ENCODE peak calls at places on chromosomes 11 and 22, in six cellular contexts. I, N, M, F, V and B are unnamed samples.

GRCh38 chr11:132601863-132602262 is 930.4 kb downstream of the OPCML start:
- DNase-seq in V (no peak), I (no peak), F (no peak), M (no peak), N (no peak), B (no peak)

GRCh38 chr11:904380-904779 is 6.2 kb downstream of the CHID1 start:
- DNase-seq in V (no peak), M (no peak), N (no peak), F (no peak), I (no peak), B (no peak)

GRCh38 chr11:95108159-95108611 is 18.5 kb downstream of the ENDOD1 start:
- DNase-seq in I (peak; percentile 60), N (peak; percentile 34), F (no peak), V (peak; percentile 29), M (no peak), B (no peak)

GRCh38 chr22:46374663-46375474 is 39.4 kb downstream of the TRMU start:
- DNase-seq in I (no peak), M (no peak), F (no peak), N (no peak), V (peak; percentile 85), B (no peak)

GRCh38 chr22:24986816-24987215 is 34.3 kb downstream of the KIAA1671 start:
- DNase-seq in M (no peak), V (peak; percentile 37), F (no peak), N (no peak), I (no peak), B (no peak)

GRCh38 chr11:96331556-96332168 is 11.3 kb downstream of the MAML2 start:
- DNase-seq in V (no peak), I (no peak), F (no peak), M (no peak), N (no peak), B (peak; percentile 57)

GRCh38 chr11:37946155-37946766 is 1348.2 kb upstream of the RAG2 start:
- DNase-seq in V (peak; percentile 12), N (peak; percentile 27), I (no peak), F (no peak), M (peak; percentile 18), B (peak; percentile 56)

GRCh38 chr11:62702241-62702640 is 5.0 kb downstream of the BSCL2 start:
- DNase-seq in I (no peak), F (no peak), M (no peak), V (no peak), N (no peak), B (no peak)

GRCh38 chr11:69080361-69080973 is 31.7 kb downstream of the TPCN2 start:
- DNase-seq in V (no peak), F (no peak), M (no peak), I (no peak), N (peak; percentile 25), B (peak; percentile 41)

GRCh38 chr11:129546266-129546665 is 170.6 kb downstream of the BARX2 start:
- DNase-seq in I (no peak), F (no peak), V (no peak), M (no peak), N (no peak), B (no peak)
- H3K4me3 ChIP-seq in I (no peak overlapping the region), F (no peak overlapping the region), V (no peak overlapping the region), M (no peak overlapping the region), N (no peak overlapping the region), B (no peak overlapping the region)

DNA sequence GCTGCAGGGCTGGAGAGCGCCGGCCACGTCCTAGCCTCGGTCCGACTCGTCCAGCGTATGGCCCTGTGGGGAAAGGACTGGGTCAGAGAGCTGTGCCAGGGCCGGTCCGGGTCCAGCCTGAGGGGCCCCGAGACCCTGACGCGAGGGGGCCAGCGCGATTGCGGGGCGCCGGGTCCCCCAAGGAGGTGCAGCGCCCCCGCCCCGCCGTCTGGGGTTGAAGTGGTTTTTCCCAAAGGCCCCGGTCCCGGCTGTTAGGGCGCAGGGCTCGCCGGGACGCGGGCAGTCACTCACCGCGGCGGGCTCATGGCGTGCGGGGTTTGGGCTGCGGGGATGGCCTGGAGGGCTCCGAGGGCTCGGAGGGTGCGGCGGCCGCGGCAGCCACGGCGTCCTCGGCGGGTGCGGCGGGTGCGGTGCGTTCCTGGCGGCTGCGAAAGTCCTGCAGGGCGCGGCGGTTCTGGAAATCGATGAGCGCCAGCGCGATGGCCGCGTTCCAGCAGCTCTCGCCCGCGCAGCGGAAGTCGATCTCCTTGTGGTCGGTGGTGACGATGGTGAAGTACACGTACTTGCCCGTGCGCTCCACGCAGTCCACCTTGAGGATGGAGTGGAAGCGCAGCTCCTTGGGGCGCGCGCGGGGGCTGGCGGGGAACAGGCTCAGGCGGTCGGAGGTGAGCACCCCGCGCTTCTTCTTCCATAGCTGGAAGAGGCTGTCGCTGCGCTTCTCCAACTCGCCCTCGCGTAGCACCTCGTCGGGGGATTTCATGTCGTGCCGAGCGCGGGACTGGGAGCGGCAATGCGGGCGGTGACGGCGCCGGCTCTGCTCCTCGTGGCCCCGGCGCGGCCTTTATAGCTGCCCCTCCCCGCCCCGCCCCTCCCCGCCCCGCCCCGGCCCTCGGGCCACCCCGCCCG is at the start of gene PHLDA2:
- DNase-seq in V (peak; percentile 73), N (peak; percentile 85), M (no peak), I (no peak), F (peak; percentile 75), B (peak; percentile 54)
- TF ChIP-seq POLR2A in V (peak; percentile 95), N (peak; percentile 98), M (peak; percentile 37), I (peak; percentile 22), F (no peak), B (no peak)

GRCh38 chr11:9615031-9615451 is 41.6 kb downstream of the WEE1 start:
- DNase-seq in I (no peak), F (no peak), N (peak; percentile 13), M (no peak), V (no peak), B (peak; percentile 83)
- H3K4me3 ChIP-seq in I (no peak overlapping the region), F (peak overlapping the region; percentile 49), N (no peak overlapping the region), M (no peak overlapping the region), V (no peak overlapping the region), B (peak overlapping the region; percentile 70)

DNA sequence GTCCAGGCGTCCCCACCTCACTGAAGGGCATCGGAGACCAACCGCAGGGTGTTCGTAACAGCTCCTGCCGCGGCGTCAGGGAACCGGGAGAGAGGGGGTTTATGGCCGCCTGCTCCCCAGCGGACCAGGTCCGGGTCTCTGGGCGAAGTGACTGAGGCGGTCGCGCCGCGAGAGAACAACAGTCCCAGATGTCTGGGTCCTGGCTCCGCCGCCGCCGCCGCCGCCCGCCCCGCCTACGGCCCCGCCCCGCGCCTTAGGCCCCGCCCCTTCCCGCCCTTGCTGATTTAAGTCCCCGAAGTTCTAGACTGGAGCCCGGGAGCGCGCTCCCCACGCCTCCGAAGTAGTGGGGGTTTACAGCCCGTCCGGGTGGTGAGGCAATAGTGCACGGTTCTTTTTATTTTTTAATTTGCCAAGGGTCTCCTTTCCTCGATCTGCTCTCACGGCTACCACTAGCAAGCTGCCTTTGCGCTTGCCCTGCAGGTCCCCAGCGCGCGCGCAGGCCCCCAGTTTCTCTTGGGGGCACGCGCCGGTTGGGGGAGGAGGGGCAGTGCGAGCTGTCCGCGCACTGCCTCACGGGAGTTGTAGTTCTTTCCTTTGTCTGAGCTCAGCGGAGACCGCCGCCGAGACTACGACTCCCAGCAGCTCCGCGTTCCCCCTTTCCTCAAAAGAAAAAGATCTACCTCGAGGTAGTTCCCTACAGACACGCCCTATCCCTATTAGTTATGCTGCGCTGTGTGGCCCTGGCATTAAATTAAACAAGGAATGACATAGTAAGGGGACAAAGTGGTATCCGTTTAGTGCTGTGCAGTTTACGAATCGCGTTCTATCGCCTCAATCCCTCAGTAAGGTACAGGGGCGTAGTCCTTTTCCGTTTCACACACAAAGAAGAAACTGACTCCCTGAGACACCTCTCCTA is at the start of gene PGM2L1:
- DNase-seq in V (peak; percentile 96), I (peak; percentile 96), M (peak; percentile 86), N (peak; percentile 90), F (peak; percentile 94), B (peak; percentile 98)
- TF ChIP-seq POLR2A in V (peak; percentile 80), I (peak; percentile 60), M (no peak), N (peak; percentile 48), F (peak; percentile 54), B (peak; percentile 77)

GRCh38 chr11:47398551-47398950 is 9.8 kb upstream of the SLC39A13 start:
- DNase-seq in M (no peak), V (no peak), I (no peak), N (no peak), F (no peak), B (no peak)

GRCh38 chr11:47403571-47403970 is 4.8 kb upstream of the SLC39A13 start:
- DNase-seq in M (no peak), F (no peak), N (no peak), I (no peak), V (no peak), B (no peak)

GRCh38 chr11:47403135-47403534 is 5.3 kb upstream of the SLC39A13 start:
- DNase-seq in I (no peak), M (no peak), F (no peak), V (no peak), N (no peak), B (no peak)

GRCh38 chr11:47399860-47400812 is 8.3 kb upstream of the SLC39A13 start:
- DNase-seq in M (no peak), I (no peak), N (no peak), F (no peak), V (peak; percentile 47), B (peak; percentile 83)

DNA sequence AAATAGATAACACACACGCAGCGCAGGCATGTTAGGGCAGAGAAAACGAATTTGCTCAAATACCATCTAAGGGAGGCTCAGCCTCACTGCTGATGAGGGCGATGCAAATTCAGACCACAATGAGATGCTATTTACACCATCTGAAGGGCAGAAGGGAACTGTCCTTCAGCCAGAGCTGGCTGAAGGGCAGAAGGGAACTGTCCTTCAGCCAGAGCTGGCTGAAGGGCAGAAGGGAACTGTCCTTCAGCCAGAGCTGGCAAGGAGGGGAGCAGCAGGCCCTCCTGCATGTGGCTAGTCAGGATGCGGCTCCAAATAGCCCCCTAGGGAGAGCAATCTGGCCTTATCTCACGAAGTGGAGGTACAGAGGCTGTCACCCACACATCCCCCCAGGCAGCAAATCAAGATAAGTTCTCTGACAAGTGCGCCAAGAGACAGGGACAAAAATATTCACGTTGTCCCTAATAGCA is 7.5 kb upstream of the SLC39A13 start:
- DNase-seq in I (no peak), N (no peak), V (no peak), M (no peak), F (no peak), B (peak; percentile 82)
- H3K4me3 ChIP-seq in I (no peak overlapping the region), N (no peak overlapping the region), V (peak overlapping the region; percentile 48), M (peak overlapping the region; percentile 37), F (peak overlapping the region; percentile 53), B (peak overlapping the region; percentile 40)

GRCh38 chr11:45930031-45930794 is 7.8 kb downstream of the LARGE2 start:
- DNase-seq in I (no peak), F (peak; percentile 73), V (peak; percentile 78), M (no peak), N (no peak), B (peak; percentile 74)
- TF ChIP-seq POLR2A in I (no peak), F (no peak), V (no peak), M (no peak), N (no peak), B (no peak)

DNA sequence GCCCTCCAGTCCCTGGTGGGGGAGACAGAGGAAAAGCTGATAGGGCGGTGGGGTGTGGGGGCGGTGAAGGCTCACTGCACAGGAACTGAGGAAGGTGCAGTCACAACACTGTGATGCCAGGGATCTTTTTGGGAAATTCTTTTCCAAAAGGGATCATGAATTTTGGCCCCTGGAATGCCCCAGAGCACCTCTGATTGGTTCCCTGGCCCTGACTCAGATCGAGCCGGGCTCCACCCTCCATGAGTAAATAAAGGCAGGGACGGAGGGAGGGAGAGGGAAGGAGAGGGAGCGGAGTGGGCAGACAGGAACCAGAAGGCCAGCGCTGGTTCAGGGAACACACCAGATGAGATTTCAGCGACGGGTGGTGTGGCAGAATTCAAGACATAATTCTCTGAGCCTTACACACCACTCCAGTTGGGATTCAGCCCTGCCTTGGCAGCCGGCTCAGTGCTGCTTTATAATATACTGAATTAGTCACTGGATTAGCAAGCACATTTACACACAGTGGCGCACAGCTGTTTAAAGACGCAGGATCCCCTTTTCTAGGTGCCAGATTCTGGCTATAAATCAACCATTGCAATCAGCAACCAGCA is 80.3 kb downstream of the ETS1 start:
- DNase-seq in N (peak; percentile 96), I (peak; percentile 89), M (no peak), F (peak; percentile 83), V (peak; percentile 88), B (no peak)
- H3K4me3 ChIP-seq in N (peak overlapping the region; percentile 8), I (no peak overlapping the region), M (no peak overlapping the region), F (peak overlapping the region; percentile 27), V (peak overlapping the region; percentile 20), B (no peak overlapping the region)

GRCh38 chr22:23786752-23787599 is at the start of gene SMARCB1:
- DNase-seq in N (peak; percentile 91), M (peak; percentile 70), I (peak; percentile 94), V (peak; percentile 92), F (peak; percentile 95), B (peak; percentile 90)
- TF ChIP-seq POLR2A in N (peak; percentile 89), M (peak; percentile 82), I (peak; percentile 88), V (peak; percentile 84), F (peak; percentile 84), B (no peak)